ENCODE peak calls at places on chromosomes 11 and 22, in seven cellular contexts. J, T, Q, F, N, R and H are unnamed samples.
A peak's percentile ranks its signal among the peaks of the same experiment; 100 is the strongest.

GRCh38 chr11:121696947-121697346 is 244.2 kb upstream of the SORL1-AS1 start:
- DNase-seq in J (no peak), T (no peak), Q (no peak), F (no peak), N (no peak), R (no peak), H (no peak)

GRCh38 chr11:105022527-105022926 is 441 bp downstream of the CASP5 start:
- DNase-seq in J (no peak), T (no peak), Q (no peak), F (no peak), N (no peak), R (no peak), H (no peak)

GRCh38 chr22:38305481-38306448 is 11.5 kb downstream of the CSNK1E start:
- DNase-seq in J (no peak), T (no peak), Q (no peak), F (no peak), N (no peak), R (no peak), H (no peak)

GRCh38 chr11:33227578-33228261 is 29.5 kb upstream of the HIPK3 start:
- DNase-seq in J (no peak), T (no peak), Q (peak; percentile 8), F (no peak), N (no peak), R (no peak), H (no peak)

GRCh38 chr11:88411265-88411664 is 73.7 kb upstream of the CTSC start:
- DNase-seq in J (no peak), T (no peak), Q (peak; percentile 66), F (no peak), N (no peak), R (no peak), H (no peak)

GRCh38 chr11:46381836-46382643 is 571 bp downstream of the MDK start:
- DNase-seq in J (no peak), T (peak; percentile 57), Q (no peak), F (no peak), N (peak; percentile 82), R (no peak), H (no peak)

GRCh38 chr11:8593935-8594909 is at the start of gene STK33:
- DNase-seq in J (no peak), T (peak; percentile 85), Q (no peak), F (peak; percentile 63), N (peak; percentile 85), R (peak; percentile 66), H (no peak)

GRCh38 chr11:7321708-7322448 is 70.2 kb downstream of the SYT9 start:
- DNase-seq in J (no peak), T (no peak), Q (no peak), F (no peak), N (no peak), R (no peak), H (no peak)

GRCh38 chr11:117186431-117186761 is 7.9 kb downstream of the SIDT2 start:
- DNase-seq in J (peak; percentile 44), T (no peak), Q (no peak), F (no peak), N (no peak), R (no peak), H (no peak)

GRCh38 chr22:37484115-37485005 is 1.8 kb downstream of the MFNG start:
- DNase-seq in J (peak; percentile 82), T (no peak), Q (no peak), F (peak; percentile 91), N (no peak), R (peak; percentile 72), H (peak; percentile 82)

GRCh38 chr11:5690216-5690615 is 626 bp downstream of the TRIM22 start:
- DNase-seq in J (no peak), T (no peak), Q (no peak), F (no peak), N (no peak), R (no peak), H (no peak)

GRCh38 chr11:73291781-73292180 is 16.3 kb upstream of the ARHGEF17 start:
- DNase-seq in J (no peak), T (no peak), Q (no peak), F (no peak), N (no peak), R (no peak), H (no peak)

GRCh38 chr11:77113382-77114088 is 10.9 kb downstream of the OMP start:
- DNase-seq in J (no peak), T (peak; percentile 61), Q (no peak), F (no peak), N (peak; percentile 74), R (peak; percentile 55), H (no peak)

GRCh38 chr11:109422755-109423113 is 744 bp downstream of the C11orf87 start:
- DNase-seq in J (no peak), T (no peak), Q (no peak), F (no peak), N (peak; percentile 63), R (no peak), H (no peak)

GRCh38 chr11:29395555-29396072 is 621.2 kb downstream of the KCNA4 start:
- DNase-seq in J (no peak), T (no peak), Q (no peak), F (no peak), N (no peak), R (no peak), H (no peak)

GRCh38 chr22:37166675-37167066 is 17.0 kb upstream of the IL2RB start:
- DNase-seq in J (peak; percentile 89), T (peak; percentile 84), Q (no peak), F (peak; percentile 88), N (peak; percentile 93), R (peak; percentile 88), H (peak; percentile 89)

GRCh38 chr11:73729594-73730206 is 31.2 kb downstream of the RAB6A start:
- DNase-seq in J (no peak), T (peak; percentile 32), Q (no peak), F (no peak), N (peak; percentile 40), R (no peak), H (no peak)

GRCh38 chr22:42885446-42885845 is 28.4 kb upstream of the ARFGAP3 start:
- DNase-seq in J (no peak), T (no peak), Q (no peak), F (no peak), N (no peak), R (no peak), H (no peak)

GRCh38 chr11:129023968-129024676 is 81.5 kb upstream of the TP53AIP1 start:
- DNase-seq in J (no peak), T (peak; percentile 34), Q (no peak), F (peak; percentile 56), N (no peak), R (peak; percentile 82), H (no peak)

GRCh38 chr11:134617360-134617759 is 205.3 kb upstream of the B3GAT1 start:
- DNase-seq in J (no peak), T (no peak), Q (no peak), F (no peak), N (no peak), R (no peak), H (no peak)

GRCh38 chr11:3123761-3124733 is 41.1 kb downstream of the OSBPL5 start:
- DNase-seq in J (peak; percentile 98), T (no peak), Q (peak; percentile 88), F (peak; percentile 78), N (peak; percentile 27), R (peak; percentile 67), H (peak; percentile 95)

DNA sequence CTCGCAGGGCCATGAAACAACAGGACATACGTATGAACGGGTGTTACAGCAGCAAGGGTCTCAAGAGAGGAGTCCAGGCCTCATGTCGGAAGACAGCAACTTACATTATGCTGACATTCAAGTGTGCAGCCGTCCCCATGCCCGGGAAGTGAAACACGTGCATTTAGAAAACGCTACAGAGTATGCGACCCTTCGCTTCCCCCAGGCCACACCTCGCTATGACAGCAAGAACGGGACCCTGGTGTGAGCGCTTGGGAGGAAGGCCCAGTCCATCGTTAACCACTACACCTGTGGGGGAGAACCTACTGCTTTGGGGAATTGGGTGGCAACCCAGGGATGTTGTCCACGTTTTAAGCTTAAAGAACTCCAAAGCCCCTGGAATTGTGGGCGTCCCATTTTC is 7.2 kb downstream of the C11orf52 start:
- DNase-seq in J (peak; percentile 63), T (no peak), Q (no peak), F (no peak), N (no peak), R (no peak), H (no peak)
- H3K27ac ChIP-seq in J (peak overlapping the region; percentile 92), T (peak overlapping the region; percentile 90), Q (peak overlapping the region; percentile 24), F (peak overlapping the region; percentile 84), N (peak overlapping the region; percentile 84), R (peak overlapping the region; percentile 91), H (peak overlapping the region; percentile 92)

DNA sequence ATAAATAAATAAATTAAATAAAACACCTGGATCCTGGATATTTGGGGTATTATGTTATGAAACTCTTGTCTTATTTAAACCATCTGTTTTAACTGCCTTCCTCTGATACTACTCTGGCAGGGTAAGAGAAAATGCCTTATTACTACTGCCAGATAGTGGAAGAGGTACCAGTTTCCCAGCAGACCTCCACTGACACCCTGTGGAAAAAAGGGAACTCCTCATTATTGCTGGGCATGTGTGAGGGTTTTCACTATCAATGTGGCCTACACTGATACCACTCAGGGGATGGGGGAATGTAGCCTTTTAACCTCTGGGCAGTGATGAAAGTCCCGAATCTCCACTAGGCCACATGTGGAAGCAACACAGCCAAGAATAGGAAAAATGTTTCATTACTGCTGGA is 121.0 kb downstream of the LUZP2 start:
- DNase-seq in J (no peak), T (no peak), Q (no peak), F (no peak), N (no peak), R (no peak), H (no peak)
- TF ChIP-seq CTCF in J (no peak), T (no peak), Q (no peak), F (no peak), N (peak; percentile 30), R (no peak), H (no peak)

GRCh38 chr22:41826001-41826400 is 6.9 kb upstream of the SREBF2 start:
- DNase-seq in J (no peak), T (no peak), Q (no peak), F (no peak), N (no peak), R (no peak), H (no peak)
- H3K27ac ChIP-seq in J (no peak overlapping the region), T (peak overlapping the region; percentile 80), Q (no peak overlapping the region), F (no peak overlapping the region), N (no peak overlapping the region), R (no peak overlapping the region), H (peak overlapping the region; percentile 71)

DNA sequence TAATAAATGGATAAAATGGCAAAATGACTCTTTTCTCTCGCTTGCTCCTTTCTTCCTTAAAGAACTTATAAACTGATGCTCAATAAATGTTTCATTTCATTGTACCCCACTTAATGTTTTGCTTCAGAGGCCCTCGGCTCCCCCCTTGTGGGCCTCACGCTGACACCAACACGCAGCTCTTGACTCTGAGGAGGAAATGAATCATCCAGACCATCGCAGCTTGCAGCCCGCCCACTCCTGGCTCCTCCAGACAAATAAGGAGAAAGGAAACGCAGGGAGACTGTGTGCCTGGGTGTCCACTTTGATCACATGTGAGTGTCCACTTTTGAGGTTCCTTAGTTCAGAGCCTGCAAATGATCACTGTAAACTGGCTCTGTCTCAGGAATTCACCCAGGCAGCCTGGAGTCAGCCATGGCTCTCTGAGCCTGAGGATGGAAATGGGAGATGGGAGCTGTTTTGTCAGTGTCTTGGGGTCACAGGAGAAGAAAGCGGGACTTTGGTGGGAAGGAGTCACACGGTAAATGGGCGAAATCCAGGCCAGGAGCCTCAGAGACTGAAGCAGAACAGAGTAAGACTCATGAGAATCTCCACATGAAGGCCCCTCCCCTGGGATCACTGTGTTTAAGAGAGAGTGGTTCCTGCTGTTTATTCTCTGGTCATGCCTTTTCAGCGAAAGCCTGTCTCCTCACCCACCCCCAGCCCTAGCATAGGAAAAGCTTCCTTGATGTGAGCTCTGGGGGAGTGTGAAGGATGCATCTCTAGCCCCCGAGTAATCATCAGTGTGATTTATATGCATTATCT is 96.5 kb downstream of the CWC15 start:
- DNase-seq in J (peak; percentile 90), T (peak; percentile 42), Q (peak; percentile 85), F (peak; percentile 82), N (no peak), R (no peak), H (peak; percentile 93)
- TF ChIP-seq CTCF in J (no peak), T (peak; percentile 46), Q (peak; percentile 40), F (no peak), N (peak; percentile 59), R (no peak), H (no peak)